ENCODE peak calls at places on chromosomes 4 and X, in four cellular contexts. One of them, this sample, is unnamed.

GRCh38 chrX:70720721-70721120 is 187.8 kb downstream of the TEX11 start:
- DNase-seq in GM12878: no peak
- DNase-seq in HepG2: no peak
- DNase-seq in H1: no peak
- DNase-seq in this sample: no peak

GRCh38 chr4:7808752-7809151 is 130.9 kb downstream of the AFAP1 start:
- DNase-seq in GM12878: no peak
- DNase-seq in HepG2: no peak
- DNase-seq in H1: no peak
- DNase-seq in this sample: no peak

GRCh38 chrX:17412692-17413091 is 37.7 kb downstream of the NHS start:
- DNase-seq in GM12878: no peak
- DNase-seq in HepG2: no peak
- DNase-seq in H1: no peak
- DNase-seq in this sample: no peak

GRCh38 chr4:86218721-86219481 is 141.0 kb downstream of the MAPK10 start:
- DNase-seq in GM12878: no peak
- DNase-seq in HepG2: no peak
- DNase-seq in H1: no peak
- DNase-seq in this sample: no peak

GRCh38 chr4:186724861-186725419 is 1.3 kb upstream of the FAT1 start:
- DNase-seq in GM12878: no peak
- DNase-seq in HepG2: no peak
- DNase-seq in H1: no peak
- DNase-seq in this sample: no peak

GRCh38 chrX:29948653-29949052 is 266.7 kb upstream of the MAGEB2 start:
- DNase-seq in GM12878: no peak
- DNase-seq in HepG2: no peak
- DNase-seq in H1: no peak
- DNase-seq in this sample: no peak

GRCh38 chrX:69121321-69122000 is 43.8 kb downstream of the PJA1 start:
- DNase-seq in GM12878: no peak
- DNase-seq in HepG2: no peak
- DNase-seq in H1: no peak
- DNase-seq in this sample: no peak

GRCh38 chrX:52576946-52577345 is 60.1 kb upstream of the XAGE1B start:
- DNase-seq in GM12878: no peak
- DNase-seq in HepG2: no peak
- DNase-seq in H1: no peak
- DNase-seq in this sample: no peak

GRCh38 chr4:19167321-19167720 is 1084.4 kb upstream of the SLIT2 start:
- DNase-seq in GM12878: no peak
- DNase-seq in HepG2: no peak
- DNase-seq in H1: no peak
- DNase-seq in this sample: no peak

GRCh38 chrX:13376857-13377441 is 57.1 kb upstream of the ATXN3L start:
- DNase-seq in GM12878: no peak
- DNase-seq in HepG2: no peak
- DNase-seq in H1: no peak
- DNase-seq in this sample: no peak

GRCh38 chrX:48357681-48358080 is 1.2 kb upstream of the SSX3 start:
- DNase-seq in GM12878: no peak
- DNase-seq in HepG2: no peak
- DNase-seq in H1: no peak
- DNase-seq in this sample: no peak

GRCh38 chr4:576991-577498 is 950 bp upstream of the TMEM271 start:
- DNase-seq in GM12878: no peak
- DNase-seq in HepG2: no peak
- DNase-seq in H1: no peak
- DNase-seq in this sample: peak

GRCh38 chr4:189202182-189202868 is 738.3 kb upstream of the FRG1 start:
- DNase-seq in GM12878: no peak
- DNase-seq in HepG2: peak
- DNase-seq in H1: no peak
- DNase-seq in this sample: peak

GRCh38 chr4:116055857-116056827 is 942.7 kb upstream of the NDST4 start:
- DNase-seq in GM12878: no peak
- DNase-seq in HepG2: no peak
- DNase-seq in H1: no peak
- DNase-seq in this sample: no peak

GRCh38 chr4:99117876-99118693 is 26.0 kb downstream of the ADH4 start:
- DNase-seq in GM12878: no peak
- DNase-seq in HepG2: peak
- DNase-seq in H1: no peak
- DNase-seq in this sample: no peak

GRCh38 chr4:41839945-41840854 is 91.7 kb upstream of the PHOX2B start:
- DNase-seq in GM12878: peak
- DNase-seq in HepG2: no peak
- DNase-seq in H1: no peak
- DNase-seq in this sample: no peak

GRCh38 chr4:188127157-188127874 is 11.9 kb upstream of the TRIML1 start:
- DNase-seq in GM12878: no peak
- DNase-seq in HepG2: no peak
- DNase-seq in H1: no peak
- DNase-seq in this sample: no peak

GRCh38 chrX:105267167-105267566 is 46.7 kb upstream of the TEX13A start:
- DNase-seq in GM12878: no peak
- DNase-seq in HepG2: no peak
- DNase-seq in H1: no peak
- DNase-seq in this sample: no peak

GRCh38 chrX:44241551-44241950 is 101.9 kb downstream of the EFHC2 start:
- DNase-seq in GM12878: no peak
- DNase-seq in HepG2: no peak
- DNase-seq in H1: no peak
- DNase-seq in this sample: no peak

GRCh38 chr4:36394352-36394903 is 113.0 kb downstream of the DTHD1 start:
- DNase-seq in GM12878: peak
- DNase-seq in HepG2: peak
- DNase-seq in H1: no peak
- DNase-seq in this sample: no peak

GRCh38 chrX:28787206-28787605 is 200.0 kb downstream of the IL1RAPL1 start:
- DNase-seq in GM12878: no peak
- DNase-seq in HepG2: no peak
- DNase-seq in H1: no peak
- DNase-seq in this sample: no peak

GRCh38 chr4:140777401-140777800 is 21.2 kb upstream of the TBC1D9 start:
- DNase-seq in GM12878: no peak
- DNase-seq in HepG2: no peak
- DNase-seq in H1: no peak
- DNase-seq in this sample: no peak

GRCh38 chr4:7571001-7571400 is 136.3 kb upstream of the PSAPL1 start:
- DNase-seq in GM12878: no peak
- DNase-seq in HepG2: no peak
- DNase-seq in H1: no peak
- DNase-seq in this sample: no peak

GRCh38 chrX:40864972-40865371 is 129.6 kb upstream of the MED14 start:
- DNase-seq in GM12878: no peak
- DNase-seq in HepG2: no peak
- DNase-seq in H1: no peak
- DNase-seq in this sample: no peak

GRCh38 chr4:52234539-52235174 is 183.6 kb downstream of the SPATA18 start:
- DNase-seq in GM12878: no peak
- DNase-seq in HepG2: peak
- DNase-seq in H1: no peak
- DNase-seq in this sample: peak

GRCh38 chrX:64330284-64330683 is 65.0 kb downstream of the MTMR8 start:
- DNase-seq in GM12878: no peak
- DNase-seq in HepG2: no peak
- DNase-seq in H1: no peak
- DNase-seq in this sample: no peak

GRCh38 chr4:15344041-15344440 is 83.8 kb upstream of the C1QTNF7 start:
- DNase-seq in GM12878: no peak
- DNase-seq in HepG2: no peak
- DNase-seq in H1: no peak
- DNase-seq in this sample: no peak

GRCh38 chrX:103329991-103330390 is at the start of gene TCEAL7:
- DNase-seq in GM12878: no peak
- DNase-seq in HepG2: no peak
- DNase-seq in H1: no peak
- DNase-seq in this sample: no peak

GRCh38 chr4:22515145-22515887 is 550 bp downstream of the ADGRA3 start:
- DNase-seq in GM12878: no peak
- DNase-seq in HepG2: peak
- DNase-seq in H1: no peak
- DNase-seq in this sample: no peak

GRCh38 chr4:6079965-6080364 is 61.7 kb upstream of the C4orf50 start:
- DNase-seq in GM12878: no peak
- DNase-seq in HepG2: no peak
- DNase-seq in H1: no peak
- DNase-seq in this sample: no peak

GRCh38 chr4:110049951-110050925 is 137.6 kb downstream of the EGF start:
- DNase-seq in GM12878: peak
- DNase-seq in HepG2: peak
- DNase-seq in H1: no peak
- DNase-seq in this sample: peak
- TF ChIP-seq YY1 in GM12878: peak
- TF ChIP-seq YY1 in HepG2: no peak
- TF ChIP-seq YY1 in H1: no peak
- TF ChIP-seq YY1 in this sample: no peak

GRCh38 chr4:25792200-25792791 is 70.5 kb downstream of the SEL1L3 start:
- DNase-seq in GM12878: no peak
- DNase-seq in HepG2: peak
- DNase-seq in H1: no peak
- DNase-seq in this sample: no peak
- TF ChIP-seq SUZ12 in GM12878: no peak
- TF ChIP-seq SUZ12 in HepG2: no peak
- TF ChIP-seq SUZ12 in H1: no peak
- TF ChIP-seq SUZ12 in this sample: no peak

DNA sequence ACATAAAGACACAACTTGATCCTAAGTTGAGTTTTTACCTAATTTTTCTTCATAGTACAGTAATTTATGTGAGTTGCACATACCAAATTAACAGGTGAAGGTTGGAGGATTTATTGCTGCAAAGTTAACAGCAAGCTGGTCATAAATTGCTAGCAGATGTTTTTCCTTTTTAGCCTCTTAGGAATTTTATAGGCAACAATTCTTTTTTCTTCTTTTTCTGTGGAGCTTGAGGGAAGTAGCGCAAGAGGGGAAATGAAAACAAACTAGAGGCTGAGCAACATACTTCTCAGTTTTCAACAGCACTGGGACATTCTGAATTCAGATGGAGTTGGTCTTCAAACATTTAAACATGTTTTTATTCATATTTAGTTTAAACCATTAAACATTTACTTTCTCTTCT is 63.7 kb upstream of the TLR2 start:
- DNase-seq in GM12878: no peak
- DNase-seq in HepG2: no peak
- DNase-seq in H1: no peak
- DNase-seq in this sample: no peak
- TF ChIP-seq YY1 in GM12878: no peak
- TF ChIP-seq YY1 in HepG2: no peak
- TF ChIP-seq YY1 in H1: no peak
- TF ChIP-seq YY1 in this sample: no peak

GRCh38 chr4:94574616-94575015 is 122.9 kb downstream of the PDLIM5 start:
- DNase-seq in GM12878: no peak
- DNase-seq in HepG2: no peak
- DNase-seq in H1: no peak
- DNase-seq in this sample: no peak

GRCh38 chr4:94578195-94578594 is 126.5 kb downstream of the PDLIM5 start:
- DNase-seq in GM12878: no peak
- DNase-seq in HepG2: no peak
- DNase-seq in H1: no peak
- DNase-seq in this sample: no peak

GRCh38 chr4:94576163-94576562 is 124.4 kb downstream of the PDLIM5 start:
- DNase-seq in GM12878: no peak
- DNase-seq in HepG2: no peak
- DNase-seq in H1: no peak
- DNase-seq in this sample: no peak

GRCh38 chr4:94575652-94576051 is 123.9 kb downstream of the PDLIM5 start:
- DNase-seq in GM12878: no peak
- DNase-seq in HepG2: no peak
- DNase-seq in H1: no peak
- DNase-seq in this sample: no peak

GRCh38 chr4:94577136-94577535 is 125.4 kb downstream of the PDLIM5 start:
- DNase-seq in GM12878: no peak
- DNase-seq in HepG2: no peak
- DNase-seq in H1: no peak
- DNase-seq in this sample: peak
- TF ChIP-seq SUZ12 in GM12878: no peak
- TF ChIP-seq SUZ12 in HepG2: no peak
- TF ChIP-seq SUZ12 in H1: no peak
- TF ChIP-seq SUZ12 in this sample: no peak

DNA sequence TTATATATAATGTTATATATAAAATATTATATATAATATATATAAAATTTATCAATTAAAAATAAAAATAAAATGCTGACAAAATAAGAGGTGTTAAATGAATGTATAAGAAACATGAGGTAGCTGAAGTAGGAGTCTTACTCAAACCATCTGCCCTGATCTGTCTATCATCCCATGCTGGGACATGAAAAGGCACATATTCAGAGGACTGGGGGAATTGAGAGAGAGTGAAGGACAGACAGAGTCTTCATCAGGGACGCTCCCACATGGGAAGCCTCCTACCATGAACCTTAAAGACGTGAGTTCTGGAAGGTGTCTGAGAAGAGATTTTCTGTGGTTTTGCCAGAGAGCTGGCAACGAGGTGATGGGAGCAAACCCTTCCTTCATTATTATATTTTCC is 4.1 kb upstream of the ARSF start:
- DNase-seq in GM12878: no peak
- DNase-seq in HepG2: no peak
- DNase-seq in H1: no peak
- DNase-seq in this sample: no peak
- TF ChIP-seq YY1 in GM12878: no peak
- TF ChIP-seq YY1 in HepG2: no peak
- TF ChIP-seq YY1 in H1: no peak
- TF ChIP-seq YY1 in this sample: no peak

GRCh38 chrX:153423652-153424051 is 12.4 kb downstream of the ZFP92 start:
- DNase-seq in GM12878: no peak
- DNase-seq in HepG2: no peak
- DNase-seq in H1: no peak
- DNase-seq in this sample: no peak
- TF ChIP-seq SUZ12 in GM12878: no peak
- TF ChIP-seq SUZ12 in HepG2: no peak
- TF ChIP-seq SUZ12 in H1: no peak
- TF ChIP-seq SUZ12 in this sample: no peak

GRCh38 chr4:164536829-164537228 is 217.1 kb upstream of the SMIM31 start:
- DNase-seq in GM12878: no peak
- DNase-seq in HepG2: peak
- DNase-seq in H1: no peak
- DNase-seq in this sample: no peak
- TF ChIP-seq YY1 in GM12878: no peak
- TF ChIP-seq YY1 in HepG2: no peak
- TF ChIP-seq YY1 in H1: no peak
- TF ChIP-seq YY1 in this sample: no peak

DNA sequence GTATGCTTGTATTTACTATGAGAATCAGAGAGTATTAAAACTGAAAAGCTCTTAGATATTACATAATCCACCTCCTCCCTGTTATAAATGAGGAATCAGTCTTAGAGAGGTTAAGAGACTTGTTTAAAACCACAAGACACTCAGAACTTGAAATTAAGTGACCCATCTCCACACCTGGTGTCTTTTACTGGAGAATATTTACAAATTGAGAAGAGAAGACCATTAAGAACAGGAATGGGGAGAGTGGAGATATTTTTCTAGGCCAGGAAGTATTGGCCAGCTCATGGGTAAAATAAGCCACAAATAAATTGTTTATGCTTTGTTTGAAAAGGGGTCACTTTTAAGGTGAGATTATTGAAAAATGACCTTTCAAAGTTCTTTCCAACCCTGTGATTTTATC is 15.7 kb upstream of the COX7B2 start:
- DNase-seq in GM12878: no peak
- DNase-seq in HepG2: no peak
- DNase-seq in H1: no peak
- DNase-seq in this sample: no peak
- TF ChIP-seq SUZ12 in GM12878: no peak
- TF ChIP-seq SUZ12 in HepG2: no peak
- TF ChIP-seq SUZ12 in H1: no peak
- TF ChIP-seq SUZ12 in this sample: no peak

This sample was measured in NT2/D1.